ENCODE peak calls at places on chromosomes 2 and 18, in five cellular contexts. One of them, this sample, is unnamed.

GRCh38 chr18:46337206-46337710 is 233.1 kb downstream of the HAUS1 start:
- DNase-seq in PC-9: no peak
- DNase-seq in colonic mucosa: no peak
- DNase-seq in tibial artery: no peak
- DNase-seq in SK-N-SH: peak; percentile 54
- DNase-seq in this sample: no peak

GRCh38 chr18:75809392-75809791 is 381.9 kb upstream of the SMIM21 start:
- DNase-seq in PC-9: no peak
- DNase-seq in colonic mucosa: peak; percentile 31
- DNase-seq in tibial artery: no peak
- DNase-seq in SK-N-SH: no peak
- DNase-seq in this sample: no peak

GRCh38 chr2:64650722-64651338 is 2.9 kb downstream of the SERTAD2 start:
- DNase-seq in PC-9: no peak
- DNase-seq in colonic mucosa: peak; percentile 85
- DNase-seq in tibial artery: no peak
- DNase-seq in SK-N-SH: no peak
- DNase-seq in this sample: no peak

GRCh38 chr2:242088471-242089212 is 219.1 kb downstream of the RTP5 start:
- DNase-seq in PC-9: peak; percentile 99
- DNase-seq in colonic mucosa: peak; percentile 96
- DNase-seq in tibial artery: peak; percentile 95
- DNase-seq in SK-N-SH: peak; percentile 92
- DNase-seq in this sample: peak; percentile 90

GRCh38 chr2:69177063-69177771 is 164.2 kb downstream of the ANTXR1 start:
- DNase-seq in PC-9: peak; percentile 38
- DNase-seq in colonic mucosa: peak; percentile 45
- DNase-seq in tibial artery: peak; percentile 86
- DNase-seq in SK-N-SH: peak; percentile 41
- DNase-seq in this sample: peak; percentile 48

GRCh38 chr18:3603460-3604259 is 153.7 kb downstream of the TGIF1 start:
- DNase-seq in PC-9: peak; percentile 67
- DNase-seq in colonic mucosa: no peak
- DNase-seq in tibial artery: no peak
- DNase-seq in SK-N-SH: no peak
- DNase-seq in this sample: no peak

GRCh38 chr2:42492691-42493467 is 903 bp downstream of the KCNG3 start:
- DNase-seq in PC-9: no peak
- DNase-seq in colonic mucosa: peak; percentile 39
- DNase-seq in tibial artery: no peak
- DNase-seq in SK-N-SH: peak; percentile 42
- DNase-seq in this sample: no peak

GRCh38 chr2:147499785-147500184 is 345.0 kb upstream of the ACVR2A start:
- DNase-seq in PC-9: no peak
- DNase-seq in colonic mucosa: no peak
- DNase-seq in tibial artery: no peak
- DNase-seq in SK-N-SH: no peak
- DNase-seq in this sample: no peak

GRCh38 chr2:143551946-143552655 is 422.9 kb downstream of the ARHGAP15 start:
- DNase-seq in PC-9: no peak
- DNase-seq in colonic mucosa: no peak
- DNase-seq in tibial artery: no peak
- DNase-seq in SK-N-SH: no peak
- DNase-seq in this sample: no peak

DNA sequence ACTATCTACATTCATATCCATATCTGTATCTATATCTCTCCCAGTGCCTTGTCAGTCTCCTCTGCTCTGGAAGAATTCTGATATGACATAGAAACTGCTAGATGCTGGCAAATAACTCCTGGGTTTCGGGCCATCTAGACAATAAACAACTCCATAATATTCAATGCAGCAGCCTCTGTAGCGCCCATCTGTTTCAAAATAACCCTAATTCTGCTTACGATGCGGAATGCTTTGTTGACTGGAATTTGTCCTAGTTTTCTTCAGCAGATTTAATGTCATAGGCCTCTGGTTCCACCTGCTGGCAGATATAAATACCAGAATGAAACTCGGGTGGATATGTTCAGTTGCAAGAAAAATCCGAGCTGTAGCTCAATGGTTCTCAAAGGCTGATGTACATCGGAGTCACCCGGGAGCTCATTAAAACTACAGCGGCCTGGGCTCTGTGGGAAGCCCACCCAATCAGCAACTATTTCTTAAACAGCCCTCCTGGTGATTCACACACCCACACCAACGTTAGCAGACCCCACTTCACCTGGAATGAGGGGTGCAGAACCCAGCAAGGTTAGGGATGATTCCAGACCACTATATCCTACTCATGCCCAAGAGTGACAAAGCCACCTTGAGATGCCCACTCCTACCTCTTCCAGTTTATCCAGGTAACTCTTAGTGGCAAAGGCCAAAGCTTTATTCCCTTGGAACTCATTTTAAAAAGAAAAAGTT is 149.5 kb downstream of the RHBDD1 start:
- DNase-seq in PC-9: peak; percentile 22
- DNase-seq in colonic mucosa: peak; percentile 41
- DNase-seq in tibial artery: no peak
- DNase-seq in SK-N-SH: peak; percentile 53
- DNase-seq in this sample: peak; percentile 72
- TF ChIP-seq CTCF in PC-9: peak; percentile 72
- TF ChIP-seq CTCF in colonic mucosa: peak; percentile 42
- TF ChIP-seq CTCF in tibial artery: peak; percentile 76
- TF ChIP-seq CTCF in SK-N-SH: peak; percentile 78
- TF ChIP-seq CTCF in this sample: peak; percentile 74

DNA sequence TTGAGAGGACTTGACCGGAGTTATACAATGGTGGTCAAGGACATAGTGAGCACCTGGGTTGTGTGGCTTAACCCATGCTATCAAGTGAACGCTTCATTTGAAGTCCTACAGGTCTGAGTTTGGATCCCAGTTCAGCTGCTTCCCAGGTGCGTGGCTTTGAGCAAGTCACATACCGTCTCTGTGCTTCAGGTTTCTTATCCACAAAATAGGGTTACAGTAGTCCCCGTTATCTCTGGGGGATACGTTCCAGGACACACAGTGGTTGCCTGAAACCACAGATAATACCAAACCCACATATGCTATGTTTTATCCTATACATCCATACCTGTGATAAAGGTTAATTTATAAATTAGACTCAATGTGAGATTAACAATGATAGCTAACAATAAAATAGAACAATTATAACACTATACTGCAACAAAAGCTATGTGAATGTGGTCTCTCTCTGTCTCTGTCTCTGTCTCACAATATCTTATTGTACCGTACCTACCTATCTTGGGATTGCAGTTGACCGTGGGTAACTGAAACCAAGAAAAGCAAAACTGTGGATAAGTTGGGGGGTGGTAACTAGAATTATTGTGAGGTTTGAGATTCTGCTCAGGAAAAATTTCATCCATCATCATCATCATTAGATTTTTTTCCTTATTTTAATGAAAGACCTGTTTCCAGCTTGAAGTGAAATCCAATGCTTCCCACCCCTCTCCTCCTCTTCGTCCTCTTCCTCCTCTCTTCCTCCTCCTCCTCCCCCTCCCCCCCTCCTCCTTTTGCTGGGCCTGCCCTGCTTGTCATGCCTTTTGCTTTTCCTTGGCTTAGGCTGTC is 22.7 kb downstream of the LBH start:
- DNase-seq in PC-9: no peak
- DNase-seq in colonic mucosa: no peak
- DNase-seq in tibial artery: no peak
- DNase-seq in SK-N-SH: no peak
- DNase-seq in this sample: peak; percentile 5
- H3K4me1 ChIP-seq in PC-9: peaks cover 21% of the 10 kb centered on the region
- H3K4me1 ChIP-seq in colonic mucosa: peaks cover 3% of the 10 kb centered on the region
- H3K4me1 ChIP-seq in tibial artery: peaks cover 51% of the 10 kb centered on the region
- H3K4me1 ChIP-seq in SK-N-SH: peaks cover 8% of the 10 kb centered on the region
- H3K4me1 ChIP-seq in this sample: peaks cover 8% of the 10 kb centered on the region

GRCh38 chr2:188512456-188512855 is 220.8 kb downstream of the GULP1 start:
- DNase-seq in PC-9: no peak
- DNase-seq in colonic mucosa: no peak
- DNase-seq in tibial artery: no peak
- DNase-seq in SK-N-SH: peak; percentile 14
- DNase-seq in this sample: no peak
- TF ChIP-seq CTCF in PC-9: peak; percentile 74
- TF ChIP-seq CTCF in colonic mucosa: peak; percentile 34
- TF ChIP-seq CTCF in tibial artery: peak; percentile 44
- TF ChIP-seq CTCF in SK-N-SH: peak; percentile 84
- TF ChIP-seq CTCF in this sample: peak; percentile 57

DNA sequence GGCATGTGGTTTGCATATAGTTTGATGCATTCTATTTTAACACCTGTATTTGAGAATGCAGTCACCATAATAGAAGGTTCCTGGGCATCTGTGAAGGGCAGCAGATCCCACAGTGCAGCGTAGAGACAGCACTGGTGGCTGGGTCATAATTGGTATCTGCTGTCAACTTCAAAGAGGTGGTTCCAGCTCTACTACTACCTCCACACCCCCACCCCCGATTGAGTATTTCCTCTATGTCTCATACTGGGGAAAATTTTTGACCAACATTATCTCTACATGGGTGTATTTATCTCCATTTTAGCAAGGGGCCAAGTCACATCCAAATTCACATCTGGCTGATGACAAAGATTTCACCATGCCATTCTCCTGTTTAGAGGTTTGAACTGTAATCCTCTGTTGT is 43.0 kb downstream of the TRPM8 start:
- DNase-seq in PC-9: no peak
- DNase-seq in colonic mucosa: no peak
- DNase-seq in tibial artery: no peak
- DNase-seq in SK-N-SH: no peak
- DNase-seq in this sample: no peak
- H3K4me1 ChIP-seq in PC-9: no peaks in the 10 kb centered on the region
- H3K4me1 ChIP-seq in colonic mucosa: no peaks in the 10 kb centered on the region
- H3K4me1 ChIP-seq in tibial artery: no peaks in the 10 kb centered on the region
- H3K4me1 ChIP-seq in SK-N-SH: no peaks in the 10 kb centered on the region
- H3K4me1 ChIP-seq in this sample: no peaks in the 10 kb centered on the region

GRCh38 chr18:7793100-7793499 is 226.0 kb downstream of the PTPRM start:
- DNase-seq in PC-9: no peak
- DNase-seq in colonic mucosa: no peak
- DNase-seq in tibial artery: no peak
- DNase-seq in SK-N-SH: no peak
- DNase-seq in this sample: no peak

GRCh38 chr18:7784171-7784570 is 217.1 kb downstream of the PTPRM start:
- DNase-seq in PC-9: peak; percentile 17
- DNase-seq in colonic mucosa: no peak
- DNase-seq in tibial artery: no peak
- DNase-seq in SK-N-SH: no peak
- DNase-seq in this sample: no peak

GRCh38 chr18:7789853-7790552 is 222.9 kb downstream of the PTPRM start:
- DNase-seq in PC-9: peak; percentile 25
- DNase-seq in colonic mucosa: no peak
- DNase-seq in tibial artery: no peak
- DNase-seq in SK-N-SH: peak; percentile 33
- DNase-seq in this sample: no peak
- TF ChIP-seq CTCF in PC-9: peak; percentile 82
- TF ChIP-seq CTCF in colonic mucosa: peak; percentile 25
- TF ChIP-seq CTCF in tibial artery: peak; percentile 45
- TF ChIP-seq CTCF in SK-N-SH: peak; percentile 58
- TF ChIP-seq CTCF in this sample: no peak

DNA sequence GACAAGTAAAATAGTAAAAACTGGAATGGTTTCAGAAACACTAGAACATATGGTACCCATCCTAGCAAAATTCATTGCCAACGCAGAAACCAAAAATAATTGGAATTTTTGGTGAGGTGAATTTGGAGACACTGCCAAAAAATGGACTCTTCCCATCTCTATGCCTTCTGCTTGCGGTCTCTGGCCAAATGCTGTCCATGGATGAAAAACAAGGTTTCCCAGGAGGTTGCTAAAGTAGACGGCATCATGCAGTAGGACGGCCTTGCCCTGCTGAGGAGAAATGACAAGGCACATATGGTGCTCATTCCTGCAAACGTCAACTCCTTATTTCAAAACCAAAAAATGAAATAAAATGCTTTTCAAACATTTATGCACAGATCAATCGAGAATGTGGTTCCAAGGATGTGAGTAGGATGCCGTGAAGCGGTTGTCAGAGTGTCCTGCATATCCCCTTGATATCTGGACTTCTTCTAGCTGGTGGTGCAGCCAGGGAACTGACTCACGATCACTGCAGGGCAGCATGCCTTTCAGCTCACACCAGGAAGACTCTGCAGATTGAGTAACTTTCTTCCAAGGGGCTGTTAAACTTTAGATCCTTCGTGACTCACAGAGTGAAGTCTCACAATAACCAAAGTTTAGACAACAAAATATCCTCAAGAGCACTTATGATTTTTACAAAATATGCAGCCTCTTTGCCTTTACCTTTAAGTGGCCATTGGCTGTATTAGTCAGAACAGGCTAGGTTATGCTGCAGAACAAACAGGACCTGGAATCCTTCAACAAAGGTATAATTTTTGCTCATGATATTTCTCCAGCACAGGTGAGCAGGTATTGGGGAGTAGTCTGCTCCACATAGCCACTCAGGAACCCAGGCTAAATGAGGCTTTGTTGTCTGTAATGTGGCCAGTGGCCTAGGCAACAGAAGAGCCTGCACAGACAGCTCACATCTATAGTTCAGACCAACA is 149.4 kb upstream of the NDUFV2 start:
- DNase-seq in PC-9: no peak
- DNase-seq in colonic mucosa: no peak
- DNase-seq in tibial artery: no peak
- DNase-seq in SK-N-SH: no peak
- DNase-seq in this sample: no peak
- H3K4me1 ChIP-seq in PC-9: peaks cover 30% of the 10 kb centered on the region
- H3K4me1 ChIP-seq in colonic mucosa: no peaks in the 10 kb centered on the region
- H3K4me1 ChIP-seq in tibial artery: no peaks in the 10 kb centered on the region
- H3K4me1 ChIP-seq in SK-N-SH: peaks cover 13% of the 10 kb centered on the region
- H3K4me1 ChIP-seq in this sample: no peaks in the 10 kb centered on the region

GRCh38 chr2:95062716-95063400 is 37.4 kb downstream of the MAL start:
- DNase-seq in PC-9: peak; percentile 36
- DNase-seq in colonic mucosa: no peak
- DNase-seq in tibial artery: no peak
- DNase-seq in SK-N-SH: no peak
- DNase-seq in this sample: no peak
- TF ChIP-seq CTCF in PC-9: no peak
- TF ChIP-seq CTCF in colonic mucosa: no peak
- TF ChIP-seq CTCF in tibial artery: no peak
- TF ChIP-seq CTCF in SK-N-SH: no peak
- TF ChIP-seq CTCF in this sample: no peak

This sample was measured in uterus.